ENCODE peak calls at places on chromosome X, in seven cellular contexts. One of them, this sample, is unnamed.

GRCh38 chrX:84710611-84711010 is 208.4 kb upstream of the HDX start:
- DNase-seq in GM12878: no peak
- DNase-seq in SK-N-SH: no peak
- DNase-seq in HepG2: no peak
- DNase-seq in K562: no peak
- DNase-seq in HCT116: no peak
- DNase-seq in H1: no peak
- DNase-seq in this sample: no peak

GRCh38 chrX:38225093-38225492 is 4.4 kb upstream of the SRPX start:
- DNase-seq in GM12878: no peak
- DNase-seq in SK-N-SH: no peak
- DNase-seq in HepG2: no peak
- DNase-seq in K562: no peak
- DNase-seq in HCT116: no peak
- DNase-seq in H1: no peak
- DNase-seq in this sample: no peak

GRCh38 chrX:123184858-123185251 is 777 bp downstream of the GRIA3 start:
- DNase-seq in GM12878: no peak
- DNase-seq in SK-N-SH: peak; percentile 51
- DNase-seq in HepG2: no peak
- DNase-seq in K562: no peak
- DNase-seq in HCT116: no peak
- DNase-seq in H1: peak; percentile 52
- DNase-seq in this sample: no peak

GRCh38 chrX:108303682-108304081 is 134.5 kb downstream of the COL4A6 start:
- DNase-seq in GM12878: no peak
- DNase-seq in SK-N-SH: no peak
- DNase-seq in HepG2: no peak
- DNase-seq in K562: no peak
- DNase-seq in HCT116: no peak
- DNase-seq in H1: no peak
- DNase-seq in this sample: no peak

GRCh38 chrX:127459784-127460183 is 592.4 kb downstream of the ACTRT1 start:
- DNase-seq in GM12878: no peak
- DNase-seq in SK-N-SH: no peak
- DNase-seq in HepG2: no peak
- DNase-seq in K562: no peak
- DNase-seq in HCT116: no peak
- DNase-seq in H1: peak; percentile 39
- DNase-seq in this sample: no peak

GRCh38 chrX:16671005-16671404 is 21.0 kb downstream of the S100G start:
- DNase-seq in GM12878: no peak
- DNase-seq in SK-N-SH: peak; percentile 60
- DNase-seq in HepG2: peak; percentile 5
- DNase-seq in K562: peak; percentile 46
- DNase-seq in HCT116: peak; percentile 12
- DNase-seq in H1: no peak
- DNase-seq in this sample: peak; percentile 87

GRCh38 chrX:10597871-10598270 is 22.5 kb downstream of the MID1 start:
- DNase-seq in GM12878: no peak
- DNase-seq in SK-N-SH: no peak
- DNase-seq in HepG2: peak; percentile 28
- DNase-seq in K562: no peak
- DNase-seq in HCT116: no peak
- DNase-seq in H1: no peak
- DNase-seq in this sample: peak; percentile 29

GRCh38 chrX:20637351-20637750 is 370.6 kb upstream of the RPS6KA3 start:
- DNase-seq in GM12878: no peak
- DNase-seq in SK-N-SH: no peak
- DNase-seq in HepG2: no peak
- DNase-seq in K562: no peak
- DNase-seq in HCT116: no peak
- DNase-seq in H1: no peak
- DNase-seq in this sample: no peak

GRCh38 chrX:112800901-112801775 is 39.5 kb downstream of the AMOT start:
- DNase-seq in GM12878: no peak
- DNase-seq in SK-N-SH: no peak
- DNase-seq in HepG2: no peak
- DNase-seq in K562: no peak
- DNase-seq in HCT116: no peak
- DNase-seq in H1: no peak
- DNase-seq in this sample: no peak

GRCh38 chrX:96435636-96436035 is 249.0 kb upstream of the DIAPH2 start:
- DNase-seq in GM12878: no peak
- DNase-seq in SK-N-SH: no peak
- DNase-seq in HepG2: no peak
- DNase-seq in K562: no peak
- DNase-seq in HCT116: no peak
- DNase-seq in H1: no peak
- DNase-seq in this sample: no peak

GRCh38 chrX:139559383-139560042 is 29.0 kb downstream of the F9 start:
- DNase-seq in GM12878: peak; percentile 30
- DNase-seq in SK-N-SH: peak; percentile 20
- DNase-seq in HepG2: peak; percentile 36
- DNase-seq in K562: peak; percentile 6
- DNase-seq in HCT116: peak; percentile 24
- DNase-seq in H1: no peak
- DNase-seq in this sample: peak; percentile 2

GRCh38 chrX:26522501-26522900 is 306.5 kb downstream of the MAGEB5 start:
- DNase-seq in GM12878: no peak
- DNase-seq in SK-N-SH: no peak
- DNase-seq in HepG2: no peak
- DNase-seq in K562: no peak
- DNase-seq in HCT116: no peak
- DNase-seq in H1: no peak
- DNase-seq in this sample: no peak

GRCh38 chrX:39242187-39242586 is 440.9 kb downstream of the MID1IP1 start:
- DNase-seq in GM12878: no peak
- DNase-seq in SK-N-SH: peak; percentile 16
- DNase-seq in HepG2: peak; percentile 14
- DNase-seq in K562: peak; percentile 50
- DNase-seq in HCT116: peak; percentile 12
- DNase-seq in H1: no peak
- DNase-seq in this sample: peak; percentile 68

GRCh38 chrX:153557618-153558017 is 40.2 kb downstream of the ATP2B3 start:
- DNase-seq in GM12878: no peak
- DNase-seq in SK-N-SH: no peak
- DNase-seq in HepG2: no peak
- DNase-seq in K562: no peak
- DNase-seq in HCT116: no peak
- DNase-seq in H1: no peak
- DNase-seq in this sample: no peak

GRCh38 chrX:140701480-140701879 is 8.1 kb upstream of the LINC00632 start:
- DNase-seq in GM12878: no peak
- DNase-seq in SK-N-SH: peak; percentile 30
- DNase-seq in HepG2: no peak
- DNase-seq in K562: no peak
- DNase-seq in HCT116: no peak
- DNase-seq in H1: no peak
- DNase-seq in this sample: no peak

DNA sequence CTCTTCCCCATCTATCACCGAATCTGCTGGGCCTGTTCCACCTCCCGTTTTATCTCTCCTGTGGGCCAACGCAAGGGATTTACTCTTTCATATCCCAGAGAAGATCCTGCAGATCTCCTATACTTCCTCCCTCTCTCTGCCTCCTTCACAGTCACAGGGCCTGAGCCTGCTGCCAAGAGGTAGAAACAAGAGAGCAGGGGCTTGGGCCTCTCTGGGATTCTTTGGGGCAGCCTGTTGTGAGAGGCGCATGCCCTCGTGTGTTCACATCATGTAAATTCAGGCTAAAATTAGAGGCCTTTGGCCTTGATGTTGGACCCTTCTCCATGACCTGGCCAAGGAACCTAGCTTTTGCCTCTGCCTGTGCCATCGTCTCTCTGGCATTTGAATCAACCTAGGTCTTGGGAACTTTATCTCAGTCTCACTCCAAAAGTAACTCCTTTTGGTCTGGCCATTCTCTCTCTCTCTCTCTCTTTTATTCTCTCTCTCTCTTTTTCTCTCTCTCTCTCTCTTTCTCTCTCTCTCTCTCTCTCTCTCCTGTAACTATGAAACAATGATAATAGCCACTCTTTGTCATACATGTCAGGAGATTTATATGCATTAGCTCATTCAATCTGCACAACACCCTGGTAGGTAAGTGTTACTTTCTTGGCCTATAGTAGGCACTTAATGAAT is 20.0 kb upstream of the EFNB1 start:
- DNase-seq in GM12878: no peak
- DNase-seq in SK-N-SH: peak; percentile 17
- DNase-seq in HepG2: no peak
- DNase-seq in K562: no peak
- DNase-seq in HCT116: peak; percentile 8
- DNase-seq in H1: no peak
- DNase-seq in this sample: no peak
- TF ChIP-seq JUND in GM12878: no peak
- TF ChIP-seq JUND in SK-N-SH: no peak
- TF ChIP-seq JUND in HepG2: no peak
- TF ChIP-seq JUND in K562: no peak
- TF ChIP-seq JUND in HCT116: no peak
- TF ChIP-seq JUND in H1: no peak
- TF ChIP-seq JUND in this sample: no peak

GRCh38 chrX:49166914-49167739 is 4.6 kb downstream of the MAGIX start:
- DNase-seq in GM12878: peak; percentile 51
- DNase-seq in SK-N-SH: peak; percentile 30
- DNase-seq in HepG2: no peak
- DNase-seq in K562: peak; percentile 51
- DNase-seq in HCT116: no peak
- DNase-seq in H1: peak; percentile 55
- DNase-seq in this sample: no peak
- TF ChIP-seq JUND in GM12878: no peak
- TF ChIP-seq JUND in SK-N-SH: no peak
- TF ChIP-seq JUND in HepG2: no peak
- TF ChIP-seq JUND in K562: no peak
- TF ChIP-seq JUND in HCT116: no peak
- TF ChIP-seq JUND in H1: no peak
- TF ChIP-seq JUND in this sample: no peak

GRCh38 chrX:148582353-148582752 is 81.9 kb downstream of the AFF2 start:
- DNase-seq in GM12878: no peak
- DNase-seq in SK-N-SH: no peak
- DNase-seq in HepG2: no peak
- DNase-seq in K562: no peak
- DNase-seq in HCT116: no peak
- DNase-seq in H1: no peak
- DNase-seq in this sample: no peak
- TF ChIP-seq JUND in GM12878: no peak
- TF ChIP-seq JUND in SK-N-SH: no peak
- TF ChIP-seq JUND in HepG2: no peak
- TF ChIP-seq JUND in K562: no peak
- TF ChIP-seq JUND in HCT116: no peak
- TF ChIP-seq JUND in H1: no peak
- TF ChIP-seq JUND in this sample: no peak

GRCh38 chrX:40952855-40953254 is 132.4 kb upstream of the USP9X start:
- DNase-seq in GM12878: peak; percentile 26
- DNase-seq in SK-N-SH: no peak
- DNase-seq in HepG2: no peak
- DNase-seq in K562: no peak
- DNase-seq in HCT116: no peak
- DNase-seq in H1: no peak
- DNase-seq in this sample: no peak
- TF ChIP-seq JUND in GM12878: no peak
- TF ChIP-seq JUND in SK-N-SH: no peak
- TF ChIP-seq JUND in HepG2: no peak
- TF ChIP-seq JUND in K562: no peak
- TF ChIP-seq JUND in HCT116: no peak
- TF ChIP-seq JUND in H1: no peak
- TF ChIP-seq JUND in this sample: no peak

DNA sequence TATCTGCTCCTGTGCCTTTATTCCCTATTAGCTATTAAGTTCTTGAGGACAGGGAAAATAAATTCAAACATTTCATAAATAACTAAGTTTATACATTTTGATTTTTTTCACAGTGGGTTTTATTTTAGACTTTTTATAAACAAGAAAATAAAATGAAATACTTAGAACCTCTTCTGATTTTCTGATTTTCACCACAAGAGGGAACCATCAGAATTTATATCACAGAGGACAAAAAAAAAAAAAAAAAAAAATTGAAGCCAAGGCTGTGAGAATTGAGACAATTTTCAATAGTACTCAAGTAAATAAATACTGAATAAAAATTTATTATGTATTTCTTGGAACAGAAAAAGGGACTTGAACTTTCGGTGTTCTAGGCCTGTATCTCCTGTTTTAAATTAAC is 288.1 kb downstream of the SH3BGRL start:
- DNase-seq in GM12878: no peak
- DNase-seq in SK-N-SH: no peak
- DNase-seq in HepG2: no peak
- DNase-seq in K562: no peak
- DNase-seq in HCT116: no peak
- DNase-seq in H1: no peak
- DNase-seq in this sample: no peak
- TF ChIP-seq JUND in GM12878: no peak
- TF ChIP-seq JUND in SK-N-SH: no peak
- TF ChIP-seq JUND in HepG2: no peak
- TF ChIP-seq JUND in K562: no peak
- TF ChIP-seq JUND in HCT116: no peak
- TF ChIP-seq JUND in H1: no peak
- TF ChIP-seq JUND in this sample: no peak

GRCh38 chrX:49799828-49800227 is 29.3 kb upstream of the PAGE4 start:
- DNase-seq in GM12878: no peak
- DNase-seq in SK-N-SH: no peak
- DNase-seq in HepG2: no peak
- DNase-seq in K562: no peak
- DNase-seq in HCT116: no peak
- DNase-seq in H1: no peak
- DNase-seq in this sample: no peak
- TF ChIP-seq JUND in GM12878: no peak
- TF ChIP-seq JUND in SK-N-SH: no peak
- TF ChIP-seq JUND in HepG2: no peak
- TF ChIP-seq JUND in K562: no peak
- TF ChIP-seq JUND in HCT116: no peak
- TF ChIP-seq JUND in H1: no peak
- TF ChIP-seq JUND in this sample: no peak

GRCh38 chrX:22922961-22923360 is 76.8 kb upstream of the DDX53 start:
- DNase-seq in GM12878: no peak
- DNase-seq in SK-N-SH: no peak
- DNase-seq in HepG2: no peak
- DNase-seq in K562: no peak
- DNase-seq in HCT116: no peak
- DNase-seq in H1: no peak
- DNase-seq in this sample: no peak
- TF ChIP-seq JUND in GM12878: no peak
- TF ChIP-seq JUND in SK-N-SH: no peak
- TF ChIP-seq JUND in HepG2: no peak
- TF ChIP-seq JUND in K562: no peak
- TF ChIP-seq JUND in HCT116: no peak
- TF ChIP-seq JUND in H1: no peak
- TF ChIP-seq JUND in this sample: no peak

GRCh38 chrX:63657821-63658220 is 127.2 kb downstream of the ARHGEF9 start:
- DNase-seq in GM12878: no peak
- DNase-seq in SK-N-SH: no peak
- DNase-seq in HepG2: no peak
- DNase-seq in K562: no peak
- DNase-seq in HCT116: peak; percentile 0
- DNase-seq in H1: no peak
- DNase-seq in this sample: no peak
- TF ChIP-seq JUND in GM12878: no peak
- TF ChIP-seq JUND in SK-N-SH: peak; percentile 58
- TF ChIP-seq JUND in HepG2: no peak
- TF ChIP-seq JUND in K562: no peak
- TF ChIP-seq JUND in HCT116: no peak
- TF ChIP-seq JUND in H1: no peak
- TF ChIP-seq JUND in this sample: no peak